ENCODE peak calls at places on chromosomes 1 and 21, in seven cellular contexts. V, E, K, R, C, W and S are unnamed samples.

GRCh38 chr1:21536223-21536622 is 27.0 kb downstream of the ALPL start:
- DNase-seq in R (no peak), K (no peak), V (peak), W (no peak), E (no peak), C (no peak), S (no peak)

GRCh38 chr1:101203812-101204540 is 32.8 kb upstream of the S1PR1 start:
- DNase-seq in W (no peak), V (peak), E (no peak), R (no peak), K (no peak), C (no peak), S (no peak)

GRCh38 chr1:115127539-115127938 is 38.2 kb upstream of the TSPAN2 start:
- DNase-seq in R (no peak), V (no peak), C (no peak), E (no peak), W (no peak), K (no peak), S (no peak)

GRCh38 chr1:6378096-6378746 is 15.3 kb downstream of the ACOT7 start:
- DNase-seq in C (no peak), W (no peak), E (no peak), R (peak), V (no peak), K (no peak), S (no peak)

GRCh38 chr1:112998592-112999235 is 42.7 kb upstream of the SLC16A1 start:
- DNase-seq in V (peak), K (peak), R (no peak), E (peak), W (no peak), C (peak), S (peak)

GRCh38 chr1:24057171-24057570 is 54.8 kb downstream of the MYOM3 start:
- DNase-seq in W (no peak), K (no peak), C (no peak), E (no peak), V (no peak), R (no peak), S (no peak)

GRCh38 chr1:100649128-100649527 is 70.4 kb upstream of the VCAM1 start:
- DNase-seq in V (no peak), E (no peak), C (no peak), W (no peak), K (no peak), R (no peak), S (no peak)

GRCh38 chr21:26167593-26167992 is 3.0 kb downstream of the APP start:
- DNase-seq in W (no peak), E (no peak), V (no peak), R (no peak), K (no peak), C (no peak), S (no peak)

GRCh38 chr1:182069028-182069466 is 7.5 kb upstream of the ZNF648 start:
- DNase-seq in R (peak), E (no peak), W (no peak), C (no peak), K (peak), V (peak), S (no peak)

GRCh38 chr1:57492846-57493245 is 69.0 kb upstream of the DAB1 start:
- DNase-seq in R (no peak), K (no peak), W (no peak), V (no peak), C (no peak), E (no peak), S (no peak)

GRCh38 chr1:11691302-11691914 is at the start of gene DRAXIN:
- DNase-seq in E (no peak), W (no peak), V (no peak), C (no peak), R (peak), K (no peak), S (no peak)

GRCh38 chr1:117695796-117696505 is 90.1 kb downstream of the TENT5C start:
- DNase-seq in V (peak), W (no peak), E (peak), C (no peak), R (peak), K (no peak), S (no peak)

GRCh38 chr21:44461005-44461404 is 5.7 kb downstream of the LRRC3 start:
- DNase-seq in C (no peak), R (no peak), K (no peak), W (no peak), V (no peak), E (no peak), S (no peak)

GRCh38 chr1:156513189-156513588 is 12.6 kb upstream of the MEF2D start:
- DNase-seq in W (no peak), E (no peak), R (no peak), V (peak), K (no peak), C (no peak), S (no peak)

GRCh38 chr1:42379794-42380616 is 587 bp upstream of the RIMKLA start:
- DNase-seq in E (no peak), R (peak), C (peak), W (no peak), V (peak), K (no peak), S (peak)

GRCh38 chr1:11697188-11697892 is 5.8 kb downstream of the DRAXIN start:
- DNase-seq in V (no peak), R (peak), K (no peak), W (no peak), C (no peak), E (no peak), S (no peak)

GRCh38 chr21:44370027-44370735 is 16.8 kb downstream of the TRPM2 start:
- DNase-seq in V (peak), R (peak), E (peak), C (no peak), K (no peak), W (no peak), S (no peak)

GRCh38 chr1:198794498-198794897 is 155.7 kb downstream of the PTPRC start:
- DNase-seq in E (no peak), V (peak), R (no peak), K (no peak), C (no peak), W (no peak), S (no peak)

GRCh38 chr1:66251521-66251920 is 282.4 kb upstream of the SGIP1 start:
- DNase-seq in K (no peak), R (peak), E (no peak), W (no peak), C (no peak), V (no peak), S (no peak)

GRCh38 chr1:113042336-113043143 is 30.5 kb upstream of the LRIG2 start:
- DNase-seq in W (no peak), V (peak), C (peak), E (peak), K (peak), R (peak), S (peak)

GRCh38 chr1:53733975-53734649 is 4.9 kb downstream of the GLIS1 start:
- DNase-seq in R (no peak), V (peak), W (no peak), C (no peak), E (peak), K (no peak), S (no peak)

GRCh38 chr21:45290948-45291612 is 3.4 kb upstream of the POFUT2 start:
- DNase-seq in E (no peak), R (no peak), K (no peak), C (no peak), V (peak), W (no peak), S (no peak)

GRCh38 chr1:22420456-22421053 is 31.1 kb upstream of the ZBTB40 start:
- DNase-seq in C (peak), W (no peak), K (peak), R (peak), E (no peak), V (peak), S (peak)

GRCh38 chr1:212487774-212488435 is 55.2 kb downstream of the NENF start:
- DNase-seq in E (no peak), W (no peak), V (no peak), R (no peak), K (no peak), C (no peak), S (no peak)

GRCh38 chr1:40930174-40930573 is 49.3 kb upstream of the CTPS1 start:
- DNase-seq in R (no peak), V (no peak), K (no peak), C (no peak), W (no peak), E (no peak), S (no peak)

GRCh38 chr1:8211251-8211619 is 106.7 kb upstream of the SLC45A1 start:
- DNase-seq in W (no peak), V (no peak), R (no peak), E (no peak), C (no peak), K (no peak), S (no peak)

GRCh38 chr1:235601087-235601486 is 48.5 kb downstream of the GNG4 start:
- DNase-seq in R (peak), E (no peak), W (no peak), C (no peak), V (peak), K (no peak), S (no peak)

GRCh38 chr1:21397813-21398188 is 42.1 kb upstream of the NBPF3 start:
- DNase-seq in R (peak), W (peak), E (no peak), C (no peak), V (no peak), K (no peak), S (peak)